ENCODE peak calls at places on chromosomes 1 and 21, in nine cellular contexts. C is ascending aorta, I is suprapubic skin, X is amniotic stem cell, E is uterus, W is T-helper 17 cell, L is SK-MEL-5, Y is stomach, R is NCI-H69. J is an unnamed sample.
A peak's percentile ranks its signal among the peaks of the same experiment; 100 is the strongest.

GRCh38 chr21:36647279-36648093 is 51.4 kb upstream of the SIM2 start:
- DNase-seq in W (no peak), R (peak; percentile 56), I (no peak), Y (peak; percentile 47), L (no peak), C (no peak), E (no peak), X (no peak), J (no peak)

GRCh38 chr1:1264868-1265272 is 8.8 kb downstream of the UBE2J2 start:
- DNase-seq in X (peak; percentile 95), Y (no peak), W (no peak), I (no peak), C (no peak), L (peak; percentile 36), E (no peak), R (peak; percentile 15), J (peak; percentile 93)

GRCh38 chr1:5744911-5745431 is 247.3 kb downstream of the NPHP4 start:
- DNase-seq in X (no peak), W (no peak), I (peak; percentile 45), L (no peak), R (peak; percentile 15), Y (peak; percentile 17), E (no peak), C (no peak), J (no peak)

GRCh38 chr1:204041232-204041767 is 31.6 kb upstream of the SOX13 start:
- DNase-seq in E (peak; percentile 40), C (no peak), X (no peak), W (no peak), R (peak; percentile 63), Y (no peak), I (peak; percentile 82), L (no peak), J (no peak)

GRCh38 chr1:151846686-151847227 is 6.8 kb downstream of the THEM5 start:
- DNase-seq in E (no peak), W (no peak), X (no peak), L (no peak), C (no peak), Y (no peak), R (no peak), I (peak; percentile 31), J (no peak)

GRCh38 chr1:183331095-183331742 is 87.0 kb downstream of the NMNAT2 start:
- DNase-seq in Y (no peak), R (peak; percentile 97), C (no peak), L (no peak), I (no peak), E (no peak), X (no peak), W (no peak), J (no peak)

GRCh38 chr1:210237981-210238380 is 5.4 kb downstream of the SERTAD4 start:
- DNase-seq in E (no peak), X (no peak), L (no peak), R (no peak), C (no peak), W (no peak), Y (no peak), I (no peak), J (no peak)

GRCh38 chr1:156006666-156007376 is 13.9 kb downstream of the SSR2 start:
- DNase-seq in L (peak; percentile 86), E (no peak), I (no peak), C (no peak), R (no peak), Y (no peak), W (no peak), X (no peak), J (no peak)

J was measured in AG09309.